ENCODE peak calls at places on chromosomes 12 and 14, in six cellular contexts. S is AG10803; A is HFFc6; N is AG08395; C is stimulated activated CD8-positive, alpha-beta memory T cell treated with anti-CD3 and anti-CD28 coated beads, Interleukin-4, amount 100 ng/mL, for 4 hours; T is BJ. F is an unnamed sample.
A peak's percentile ranks its signal among the peaks of the same experiment; 100 is the strongest.

GRCh38 chr12:98591209-98591608 is 2.3 kb upstream of the SLC25A3 start:
- DNase-seq in S (peak; percentile 46), A (peak; percentile 21), N (peak; percentile 13), C (no peak), T (no peak), F (no peak)

GRCh38 chr12:101076940-101077351 is 133.1 kb downstream of the SLC5A8 start:
- DNase-seq in S (peak; percentile 88), A (no peak), N (peak; percentile 38), C (no peak), T (peak; percentile 90), F (no peak)

GRCh38 chr14:81018245-81018644 is 62.8 kb downstream of the TSHR start:
- DNase-seq in S (no peak), A (no peak), N (no peak), C (no peak), T (no peak), F (no peak)

GRCh38 chr12:128609861-128610260 is 213.9 kb downstream of the SLC15A4 start:
- DNase-seq in S (no peak), A (no peak), N (no peak), C (no peak), T (no peak), F (no peak)

GRCh38 chr12:30599631-30600030 is 96.0 kb downstream of the IPO8 start:
- DNase-seq in S (no peak), A (no peak), N (no peak), C (no peak), T (no peak), F (no peak)

GRCh38 chr12:100612557-100612956 is 39.1 kb downstream of the GAS2L3 start:
- DNase-seq in S (no peak), A (no peak), N (no peak), C (no peak), T (no peak), F (no peak)

GRCh38 chr12:109912790-109913189 is 12.7 kb downstream of the TCHP start:
- DNase-seq in S (no peak), A (no peak), N (no peak), C (no peak), T (no peak), F (no peak)

GRCh38 chr12:65123435-65124063 is 2.4 kb upstream of the WIF1 start:
- DNase-seq in S (peak; percentile 31), A (peak; percentile 22), N (peak; percentile 9), C (no peak), T (no peak), F (peak; percentile 4)

GRCh38 chr14:64841772-64842490 is 37.8 kb downstream of the SPTB start:
- DNase-seq in S (peak; percentile 31), A (peak; percentile 10), N (peak; percentile 20), C (no peak), T (no peak), F (no peak)

GRCh38 chr12:71060426-71060825 is 97.4 kb downstream of the TSPAN8 start:
- DNase-seq in S (no peak), A (no peak), N (no peak), C (no peak), T (no peak), F (no peak)

GRCh38 chr12:46446645-46447044 is 74.1 kb upstream of the SLC38A2 start:
- DNase-seq in S (no peak), A (no peak), N (no peak), C (no peak), T (no peak), F (no peak)

GRCh38 chr14:36713960-36714703 is 52.5 kb downstream of the PAX9 start:
- DNase-seq in S (no peak), A (no peak), N (no peak), C (no peak), T (no peak), F (no peak)

GRCh38 chr14:61489932-61490331 is 168.6 kb downstream of the PRKCH start:
- DNase-seq in S (peak; percentile 73), A (no peak), N (no peak), C (no peak), T (no peak), F (no peak)

GRCh38 chr12:122203968-122204828 is 689 bp downstream of the B3GNT4 start:
- DNase-seq in S (no peak), A (no peak), N (no peak), C (no peak), T (no peak), F (no peak)

GRCh38 chr12:76618031-76618430 is 58.5 kb upstream of the OSBPL8 start:
- DNase-seq in S (no peak), A (no peak), N (no peak), C (no peak), T (no peak), F (no peak)

GRCh38 chr12:116537149-116537904 is 21.9 kb upstream of the MAP1LC3B2 start:
- DNase-seq in S (no peak), A (no peak), N (no peak), C (no peak), T (no peak), F (no peak)

GRCh38 chr12:118960865-118961264 is 20.5 kb upstream of the SRRM4 start:
- DNase-seq in S (no peak), A (no peak), N (no peak), C (no peak), T (no peak), F (no peak)

GRCh38 chr14:34020014-34020413 is 69.1 kb upstream of the EGLN3 start:
- DNase-seq in S (no peak), A (no peak), N (no peak), C (no peak), T (no peak), F (no peak)

GRCh38 chr14:69648480-69649414 is 37.4 kb downstream of the SUSD6 start:
- DNase-seq in S (peak; percentile 60), A (peak; percentile 35), N (peak; percentile 59), C (no peak), T (no peak), F (no peak)

GRCh38 chr14:51327376-51327775 is 87.3 kb downstream of the TMX1 start:
- DNase-seq in S (peak; percentile 78), A (no peak), N (no peak), C (no peak), T (no peak), F (no peak)

GRCh38 chr14:76323331-76324050 is 52.4 kb upstream of the ESRRB start:
- DNase-seq in S (no peak), A (no peak), N (no peak), C (no peak), T (no peak), F (no peak)

GRCh38 chr12:263574-263973 is 938 bp upstream of the SLC6A13 start:
- DNase-seq in S (no peak), A (peak; percentile 6), N (no peak), C (no peak), T (no peak), F (no peak)

GRCh38 chr12:57243521-57244305 is 7.3 kb downstream of the STAC3 start:
- DNase-seq in S (peak; percentile 64), A (peak; percentile 37), N (peak; percentile 76), C (peak; percentile 78), T (no peak), F (peak; percentile 49)